ENCODE peak calls at places on chromosomes 16 and 17, in four cellular contexts. One of them, this sample, is unnamed. For H3K27me3, the result is how much of the 10 kb centered on the place peaks cover.

GRCh38 chr16:7313170-7313569 is 19.5 kb upstream of the RBFOX1 start:
- DNase-seq in AG04450: no peak
- DNase-seq in thoracic aorta: no peak
- DNase-seq in uterus: no peak
- DNase-seq in this sample: no peak

GRCh38 chr16:57704011-57704904 is 9.7 kb downstream of the DRC7 start:
- DNase-seq in AG04450: no peak
- DNase-seq in thoracic aorta: no peak
- DNase-seq in uterus: no peak
- DNase-seq in this sample: no peak

GRCh38 chr16:28874406-28874805 is 3.9 kb upstream of the ATP2A1 start:
- DNase-seq in AG04450: no peak
- DNase-seq in thoracic aorta: no peak
- DNase-seq in uterus: no peak
- DNase-seq in this sample: no peak

GRCh38 chr17:65055708-65056638 is 567 bp downstream of the GNA13 start:
- DNase-seq in AG04450: no peak
- DNase-seq in thoracic aorta: peak
- DNase-seq in uterus: peak
- DNase-seq in this sample: peak

GRCh38 chr17:74569392-74570003 is 2.2 kb upstream of the CD300H start:
- DNase-seq in AG04450: peak
- DNase-seq in thoracic aorta: peak
- DNase-seq in uterus: no peak
- DNase-seq in this sample: no peak

GRCh38 chr17:75060434-75061054 is 13.5 kb downstream of the KCTD2 start:
- DNase-seq in AG04450: no peak
- DNase-seq in thoracic aorta: no peak
- DNase-seq in uterus: no peak
- DNase-seq in this sample: no peak

GRCh38 chr16:89897204-89897603 is 21.5 kb upstream of the MC1R start:
- DNase-seq in AG04450: no peak
- DNase-seq in thoracic aorta: no peak
- DNase-seq in uterus: no peak
- DNase-seq in this sample: no peak

GRCh38 chr17:40320771-40321501 is 12.0 kb downstream of the RARA start:
- DNase-seq in AG04450: no peak
- DNase-seq in thoracic aorta: no peak
- DNase-seq in uterus: peak
- DNase-seq in this sample: no peak

GRCh38 chr17:62970617-62971016 is 4.6 kb downstream of the TANC2 start:
- DNase-seq in AG04450: no peak
- DNase-seq in thoracic aorta: no peak
- DNase-seq in uterus: no peak
- DNase-seq in this sample: no peak

GRCh38 chr16:48158296-48158695 is 2.5 kb upstream of the ABCC12 start:
- DNase-seq in AG04450: peak
- DNase-seq in thoracic aorta: no peak
- DNase-seq in uterus: no peak
- DNase-seq in this sample: no peak

DNA sequence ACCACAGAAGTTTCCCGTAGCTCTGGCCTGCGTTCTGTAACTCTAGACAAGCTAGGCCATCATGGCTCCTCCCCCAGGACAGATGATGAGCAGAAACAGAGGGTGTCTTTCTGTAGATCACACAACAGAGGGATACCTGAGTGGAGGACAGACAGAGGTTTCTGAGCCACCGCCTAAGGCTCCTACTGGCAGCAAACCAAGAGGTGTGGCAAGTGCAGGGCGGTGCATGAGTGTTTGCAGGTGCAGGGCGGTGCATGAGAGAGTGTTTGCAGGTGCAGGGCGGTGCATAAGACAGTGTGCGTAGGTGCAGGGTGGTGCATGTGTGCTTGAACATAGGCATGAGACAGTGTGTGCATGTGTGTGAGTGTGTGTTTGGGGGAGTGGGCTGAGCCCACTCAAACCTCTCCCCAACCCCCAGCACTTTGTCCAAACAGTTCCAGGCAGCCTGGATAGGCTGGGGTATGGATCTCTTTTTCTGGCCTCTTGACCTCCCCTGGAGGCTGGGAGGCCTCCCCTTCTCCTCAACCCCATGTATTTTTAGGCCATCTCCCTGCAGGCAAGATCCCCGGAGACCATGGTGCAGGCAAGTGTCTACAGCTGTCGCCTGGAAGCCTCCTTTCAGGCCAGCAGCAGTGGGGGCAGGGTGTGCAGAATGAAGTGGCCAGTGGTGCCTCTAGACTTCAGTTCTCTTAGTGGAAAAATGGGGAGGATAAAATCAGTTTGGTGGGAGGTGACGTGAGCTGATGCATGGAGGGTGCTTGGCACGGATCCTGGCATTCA is 53.4 kb upstream of the CBX4 start:
- DNase-seq in AG04450: no peak
- DNase-seq in thoracic aorta: no peak
- DNase-seq in uterus: no peak
- DNase-seq in this sample: no peak
- H3K27me3 ChIP-seq in AG04450: under half
- H3K27me3 ChIP-seq in thoracic aorta: under half
- H3K27me3 ChIP-seq in uterus: under half
- H3K27me3 ChIP-seq in this sample: under half

GRCh38 chr17:49260011-49260921 is 29.7 kb upstream of the PHOSPHO1 start:
- DNase-seq in AG04450: peak
- DNase-seq in thoracic aorta: peak
- DNase-seq in uterus: peak
- DNase-seq in this sample: peak
- H3K27ac ChIP-seq in AG04450: peak
- H3K27ac ChIP-seq in thoracic aorta: peak
- H3K27ac ChIP-seq in uterus: peak
- H3K27ac ChIP-seq in this sample: no peak

DNA sequence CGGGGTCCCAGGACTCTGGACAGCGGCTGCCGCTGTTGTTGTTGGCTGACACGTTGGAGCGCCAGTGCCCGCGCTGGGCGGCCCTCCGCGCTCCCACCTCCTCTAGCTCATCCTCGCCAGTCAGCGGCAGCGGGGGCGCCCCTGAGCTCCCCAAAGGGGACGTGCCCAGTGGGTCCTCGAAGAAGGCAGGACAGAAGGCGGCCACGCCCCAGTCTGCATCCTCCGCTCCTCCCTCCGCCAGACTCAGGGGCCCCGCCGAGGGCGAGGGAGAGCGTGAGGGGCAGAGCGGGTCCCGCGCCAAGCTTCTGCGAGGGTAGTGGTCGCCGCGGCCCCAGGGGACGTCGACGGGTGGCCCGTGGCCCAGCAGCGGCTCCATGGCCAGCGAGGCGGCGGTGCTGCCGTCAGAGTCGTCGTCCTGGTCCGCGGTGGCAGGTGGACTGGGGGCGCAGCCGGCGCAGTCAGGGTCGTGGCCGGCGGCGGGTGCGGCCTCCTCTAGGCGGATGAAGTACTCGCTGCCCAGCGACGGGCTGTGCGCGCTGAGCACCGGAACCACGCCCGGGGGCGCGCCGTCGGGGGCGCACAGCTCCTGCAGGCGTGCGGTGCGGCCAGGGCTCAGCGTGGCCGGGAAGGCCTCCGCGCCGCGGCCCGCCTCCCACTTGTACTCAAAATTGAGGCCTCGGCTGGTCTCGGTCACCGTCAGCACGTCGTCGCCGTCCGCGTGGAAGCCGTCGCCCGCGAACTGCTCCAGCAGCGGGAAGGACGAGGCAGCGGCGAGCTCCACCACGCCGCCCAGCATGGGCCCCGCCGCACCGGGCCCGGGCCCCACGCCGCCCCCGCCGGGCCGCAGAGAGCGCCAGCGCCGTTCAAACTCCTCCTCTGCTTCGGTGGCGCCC is 43.2 kb upstream of the PVALEF start:
- DNase-seq in AG04450: no peak
- DNase-seq in thoracic aorta: no peak
- DNase-seq in uterus: no peak
- DNase-seq in this sample: no peak
- H3K27me3 ChIP-seq in AG04450: under half
- H3K27me3 ChIP-seq in thoracic aorta: under half
- H3K27me3 ChIP-seq in uterus: under half
- H3K27me3 ChIP-seq in this sample: under half

GRCh38 chr17:55416000-55416399 is 5.6 kb downstream of the MMD start:
- DNase-seq in AG04450: no peak
- DNase-seq in thoracic aorta: no peak
- DNase-seq in uterus: no peak
- DNase-seq in this sample: no peak
- H3K27ac ChIP-seq in AG04450: no peak
- H3K27ac ChIP-seq in thoracic aorta: no peak
- H3K27ac ChIP-seq in uterus: no peak
- H3K27ac ChIP-seq in this sample: no peak

DNA sequence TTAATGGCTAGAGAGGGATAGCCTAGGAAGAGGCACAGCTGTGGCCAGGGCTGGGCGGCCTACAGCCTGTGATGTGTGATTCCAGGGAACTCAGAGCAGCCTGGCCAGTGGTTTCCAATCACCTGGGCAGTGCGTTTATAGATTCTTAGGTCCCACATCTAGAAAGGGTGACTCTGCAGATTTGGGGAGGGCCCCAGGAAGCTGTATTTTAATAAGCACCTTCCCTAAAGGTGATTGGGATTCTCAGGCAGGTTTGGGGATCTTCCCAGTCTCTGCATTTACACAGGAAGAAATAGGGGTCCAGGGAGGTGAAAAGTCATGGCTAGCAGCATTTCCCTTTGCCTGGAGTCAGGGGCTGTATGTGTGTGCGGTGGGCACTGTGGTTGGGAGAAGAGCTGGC is 9.5 kb downstream of the SPNS2 start:
- DNase-seq in AG04450: no peak
- DNase-seq in thoracic aorta: no peak
- DNase-seq in uterus: no peak
- DNase-seq in this sample: no peak
- H3K27me3 ChIP-seq in AG04450: under half
- H3K27me3 ChIP-seq in thoracic aorta: under half
- H3K27me3 ChIP-seq in uterus: under half
- H3K27me3 ChIP-seq in this sample: under half

GRCh38 chr17:17545031-17545820 is 46.3 kb downstream of the PEMT start:
- DNase-seq in AG04450: no peak
- DNase-seq in thoracic aorta: no peak
- DNase-seq in uterus: no peak
- DNase-seq in this sample: no peak
- H3K27ac ChIP-seq in AG04450: peak
- H3K27ac ChIP-seq in thoracic aorta: peak
- H3K27ac ChIP-seq in uterus: peak
- H3K27ac ChIP-seq in this sample: no peak

This sample was measured in CD4-positive, alpha-beta T cell.